ENCODE peak calls at places on chromosome 12, in six cellular contexts. One of them, this sample, is unnamed. For H3K9me3 and H3K4me1, the result is how much of the 10 kb centered on the place peaks cover.

GRCh38 chr12:106690569-106690968 is 83.9 kb upstream of the RIC8B start:
- DNase-seq in gastrocnemius medialis: no peak
- DNase-seq in GM23248: no peak
- DNase-seq in A673: no peak
- DNase-seq in fibroblast of lung: no peak
- DNase-seq in CD4-positive, alpha-beta memory T cell: no peak
- DNase-seq in this sample: no peak

GRCh38 chr12:67034110-67034879 is 234.9 kb upstream of the CAND1 start:
- DNase-seq in gastrocnemius medialis: no peak
- DNase-seq in GM23248: peak
- DNase-seq in A673: no peak
- DNase-seq in fibroblast of lung: peak
- DNase-seq in CD4-positive, alpha-beta memory T cell: no peak
- DNase-seq in this sample: no peak

GRCh38 chr12:102960766-102961487 is 3.5 kb downstream of the ASCL1 start:
- DNase-seq in gastrocnemius medialis: no peak
- DNase-seq in GM23248: no peak
- DNase-seq in A673: no peak
- DNase-seq in fibroblast of lung: no peak
- DNase-seq in CD4-positive, alpha-beta memory T cell: no peak
- DNase-seq in this sample: no peak

GRCh38 chr12:68111995-68112394 is 47.5 kb downstream of the IFNG start:
- DNase-seq in gastrocnemius medialis: no peak
- DNase-seq in GM23248: no peak
- DNase-seq in A673: no peak
- DNase-seq in fibroblast of lung: peak
- DNase-seq in CD4-positive, alpha-beta memory T cell: no peak
- DNase-seq in this sample: no peak

GRCh38 chr12:4900327-4900726 is 9.4 kb upstream of the KCNA1 start:
- DNase-seq in gastrocnemius medialis: no peak
- DNase-seq in GM23248: peak
- DNase-seq in A673: peak
- DNase-seq in fibroblast of lung: peak
- DNase-seq in CD4-positive, alpha-beta memory T cell: no peak
- DNase-seq in this sample: no peak

GRCh38 chr12:49750027-49750977 is 8.9 kb downstream of the TMBIM6 start:
- DNase-seq in gastrocnemius medialis: peak
- DNase-seq in GM23248: peak
- DNase-seq in A673: no peak
- DNase-seq in fibroblast of lung: peak
- DNase-seq in CD4-positive, alpha-beta memory T cell: peak
- DNase-seq in this sample: no peak

GRCh38 chr12:109389146-109389545 is 41.4 kb downstream of the MYO1H start:
- DNase-seq in gastrocnemius medialis: no peak
- DNase-seq in GM23248: peak
- DNase-seq in A673: peak
- DNase-seq in fibroblast of lung: no peak
- DNase-seq in CD4-positive, alpha-beta memory T cell: no peak
- DNase-seq in this sample: no peak

GRCh38 chr12:120099738-120100137 is 16.8 kb downstream of the RAB35 start:
- DNase-seq in gastrocnemius medialis: no peak
- DNase-seq in GM23248: no peak
- DNase-seq in A673: no peak
- DNase-seq in fibroblast of lung: no peak
- DNase-seq in CD4-positive, alpha-beta memory T cell: no peak
- DNase-seq in this sample: no peak

GRCh38 chr12:58247633-58248032 is 306.3 kb downstream of the ATP23 start:
- DNase-seq in gastrocnemius medialis: no peak
- DNase-seq in GM23248: peak
- DNase-seq in A673: peak
- DNase-seq in fibroblast of lung: no peak
- DNase-seq in CD4-positive, alpha-beta memory T cell: no peak
- DNase-seq in this sample: no peak

GRCh38 chr12:67981236-67982164 is 7.7 kb upstream of the IFNG-AS1 start:
- DNase-seq in gastrocnemius medialis: no peak
- DNase-seq in GM23248: peak
- DNase-seq in A673: peak
- DNase-seq in fibroblast of lung: peak
- DNase-seq in CD4-positive, alpha-beta memory T cell: no peak
- DNase-seq in this sample: no peak

GRCh38 chr12:1925125-1925963 is 6.9 kb upstream of the CACNA2D4 start:
- DNase-seq in gastrocnemius medialis: no peak
- DNase-seq in GM23248: no peak
- DNase-seq in A673: no peak
- DNase-seq in fibroblast of lung: no peak
- DNase-seq in CD4-positive, alpha-beta memory T cell: no peak
- DNase-seq in this sample: no peak

GRCh38 chr12:52139579-52140062 is 52.2 kb downstream of the KRT80 start:
- DNase-seq in gastrocnemius medialis: no peak
- DNase-seq in GM23248: peak
- DNase-seq in A673: no peak
- DNase-seq in fibroblast of lung: no peak
- DNase-seq in CD4-positive, alpha-beta memory T cell: no peak
- DNase-seq in this sample: no peak

GRCh38 chr12:22709292-22709691 is 84.3 kb downstream of the ETNK1 start:
- DNase-seq in gastrocnemius medialis: no peak
- DNase-seq in GM23248: peak
- DNase-seq in A673: peak
- DNase-seq in fibroblast of lung: no peak
- DNase-seq in CD4-positive, alpha-beta memory T cell: no peak
- DNase-seq in this sample: no peak

GRCh38 chr12:46432325-46432724 is 59.8 kb upstream of the SLC38A2 start:
- DNase-seq in gastrocnemius medialis: no peak
- DNase-seq in GM23248: peak
- DNase-seq in A673: peak
- DNase-seq in fibroblast of lung: no peak
- DNase-seq in CD4-positive, alpha-beta memory T cell: no peak
- DNase-seq in this sample: no peak

GRCh38 chr12:24903305-24904088 is 45.4 kb downstream of the BCAT1 start:
- DNase-seq in gastrocnemius medialis: no peak
- DNase-seq in GM23248: peak
- DNase-seq in A673: no peak
- DNase-seq in fibroblast of lung: peak
- DNase-seq in CD4-positive, alpha-beta memory T cell: no peak
- DNase-seq in this sample: no peak

GRCh38 chr12:56716933-56717880 is 7.9 kb downstream of the NACA start:
- DNase-seq in gastrocnemius medialis: no peak
- DNase-seq in GM23248: no peak
- DNase-seq in A673: no peak
- DNase-seq in fibroblast of lung: no peak
- DNase-seq in CD4-positive, alpha-beta memory T cell: no peak
- DNase-seq in this sample: peak

GRCh38 chr12:2351129-2351528 is 298.3 kb downstream of the CACNA1C start:
- DNase-seq in gastrocnemius medialis: no peak
- DNase-seq in GM23248: no peak
- DNase-seq in A673: no peak
- DNase-seq in fibroblast of lung: no peak
- DNase-seq in CD4-positive, alpha-beta memory T cell: no peak
- DNase-seq in this sample: no peak

GRCh38 chr12:89117448-89118034 is 234.8 kb downstream of the DUSP6 start:
- DNase-seq in gastrocnemius medialis: no peak
- DNase-seq in GM23248: no peak
- DNase-seq in A673: peak
- DNase-seq in fibroblast of lung: no peak
- DNase-seq in CD4-positive, alpha-beta memory T cell: no peak
- DNase-seq in this sample: no peak

GRCh38 chr12:101459642-101460346 is 15.3 kb upstream of the SPIC start:
- DNase-seq in gastrocnemius medialis: no peak
- DNase-seq in GM23248: peak
- DNase-seq in A673: no peak
- DNase-seq in fibroblast of lung: no peak
- DNase-seq in CD4-positive, alpha-beta memory T cell: no peak
- DNase-seq in this sample: no peak

GRCh38 chr12:50187084-50187900 is 20.1 kb upstream of the CERS5 start:
- DNase-seq in gastrocnemius medialis: no peak
- DNase-seq in GM23248: peak
- DNase-seq in A673: peak
- DNase-seq in fibroblast of lung: peak
- DNase-seq in CD4-positive, alpha-beta memory T cell: no peak
- DNase-seq in this sample: no peak

GRCh38 chr12:8018666-8019581 is 13.6 kb upstream of the FOXJ2 start:
- DNase-seq in gastrocnemius medialis: no peak
- DNase-seq in GM23248: no peak
- DNase-seq in A673: peak
- DNase-seq in fibroblast of lung: peak
- DNase-seq in CD4-positive, alpha-beta memory T cell: no peak
- DNase-seq in this sample: no peak

GRCh38 chr12:124852329-124852831 is 11.3 kb downstream of the SCARB1 start:
- DNase-seq in gastrocnemius medialis: peak
- DNase-seq in GM23248: peak
- DNase-seq in A673: no peak
- DNase-seq in fibroblast of lung: no peak
- DNase-seq in CD4-positive, alpha-beta memory T cell: no peak
- DNase-seq in this sample: no peak

GRCh38 chr12:51480978-51481377 is 56.3 kb downstream of the SLC4A8 start:
- DNase-seq in gastrocnemius medialis: no peak
- DNase-seq in GM23248: no peak
- DNase-seq in A673: no peak
- DNase-seq in fibroblast of lung: no peak
- DNase-seq in CD4-positive, alpha-beta memory T cell: no peak
- DNase-seq in this sample: no peak

GRCh38 chr12:56224954-56225353 is 812 bp downstream of the NABP2 start:
- DNase-seq in gastrocnemius medialis: no peak
- DNase-seq in GM23248: no peak
- DNase-seq in A673: no peak
- DNase-seq in fibroblast of lung: no peak
- DNase-seq in CD4-positive, alpha-beta memory T cell: no peak
- DNase-seq in this sample: no peak

GRCh38 chr12:46364777-46365580 is 7.6 kb downstream of the SLC38A2 start:
- DNase-seq in gastrocnemius medialis: peak
- DNase-seq in GM23248: peak
- DNase-seq in A673: peak
- DNase-seq in fibroblast of lung: peak
- DNase-seq in CD4-positive, alpha-beta memory T cell: no peak
- DNase-seq in this sample: no peak

GRCh38 chr12:627863-628805 is 35.1 kb downstream of the NINJ2 start:
- DNase-seq in gastrocnemius medialis: peak
- DNase-seq in GM23248: no peak
- DNase-seq in A673: no peak
- DNase-seq in fibroblast of lung: no peak
- DNase-seq in CD4-positive, alpha-beta memory T cell: no peak
- DNase-seq in this sample: no peak

GRCh38 chr12:12350868-12351463 is 924 bp upstream of the MANSC1 start:
- DNase-seq in gastrocnemius medialis: no peak
- DNase-seq in GM23248: no peak
- DNase-seq in A673: no peak
- DNase-seq in fibroblast of lung: no peak
- DNase-seq in CD4-positive, alpha-beta memory T cell: no peak
- DNase-seq in this sample: no peak
- H3K27ac ChIP-seq in gastrocnemius medialis: no peak
- H3K27ac ChIP-seq in GM23248: no peak
- H3K27ac ChIP-seq in A673: no peak
- H3K27ac ChIP-seq in fibroblast of lung: no peak
- H3K27ac ChIP-seq in CD4-positive, alpha-beta memory T cell: peak
- H3K27ac ChIP-seq in this sample: no peak

GRCh38 chr12:20426191-20426590 is 57.9 kb downstream of the PDE3A start:
- DNase-seq in gastrocnemius medialis: peak
- DNase-seq in GM23248: peak
- DNase-seq in A673: no peak
- DNase-seq in fibroblast of lung: no peak
- DNase-seq in CD4-positive, alpha-beta memory T cell: no peak
- DNase-seq in this sample: no peak

GRCh38 chr12:20420557-20420956 is 52.2 kb downstream of the PDE3A start:
- DNase-seq in gastrocnemius medialis: no peak
- DNase-seq in GM23248: no peak
- DNase-seq in A673: no peak
- DNase-seq in fibroblast of lung: no peak
- DNase-seq in CD4-positive, alpha-beta memory T cell: no peak
- DNase-seq in this sample: no peak

GRCh38 chr12:20426956-20427355 is 58.6 kb downstream of the PDE3A start:
- DNase-seq in gastrocnemius medialis: no peak
- DNase-seq in GM23248: no peak
- DNase-seq in A673: no peak
- DNase-seq in fibroblast of lung: no peak
- DNase-seq in CD4-positive, alpha-beta memory T cell: no peak
- DNase-seq in this sample: no peak

GRCh38 chr12:20421338-20421890 is 53.1 kb downstream of the PDE3A start:
- DNase-seq in gastrocnemius medialis: peak
- DNase-seq in GM23248: no peak
- DNase-seq in A673: no peak
- DNase-seq in fibroblast of lung: no peak
- DNase-seq in CD4-positive, alpha-beta memory T cell: no peak
- DNase-seq in this sample: no peak

GRCh38 chr12:20423557-20423956 is 55.2 kb downstream of the PDE3A start:
- DNase-seq in gastrocnemius medialis: no peak
- DNase-seq in GM23248: no peak
- DNase-seq in A673: no peak
- DNase-seq in fibroblast of lung: no peak
- DNase-seq in CD4-positive, alpha-beta memory T cell: no peak
- DNase-seq in this sample: no peak
- H3K9me3 ChIP-seq in gastrocnemius medialis: under half
- H3K9me3 ChIP-seq in GM23248: under half
- H3K9me3 ChIP-seq in A673: under half
- H3K9me3 ChIP-seq in fibroblast of lung: under half
- H3K9me3 ChIP-seq in CD4-positive, alpha-beta memory T cell: under half
- H3K9me3 ChIP-seq in this sample: under half

DNA sequence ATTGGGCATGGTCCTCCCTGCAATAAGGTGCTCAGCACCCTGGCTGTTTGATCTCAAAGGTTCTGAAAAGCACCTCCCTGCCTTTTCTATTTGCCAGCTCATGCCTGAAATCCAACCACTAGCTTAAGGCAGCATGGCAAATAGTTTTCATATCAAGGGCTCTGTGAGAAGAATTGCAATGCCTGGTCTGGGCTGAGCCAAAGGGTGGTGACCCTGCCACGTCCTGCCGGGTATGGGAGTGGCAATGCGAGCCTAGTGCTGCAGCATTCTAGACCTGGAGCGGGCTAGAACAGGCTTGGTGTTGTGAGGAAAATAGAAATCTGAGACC is 2.3 kb upstream of the SCNN1A start:
- DNase-seq in gastrocnemius medialis: no peak
- DNase-seq in GM23248: no peak
- DNase-seq in A673: no peak
- DNase-seq in fibroblast of lung: no peak
- DNase-seq in CD4-positive, alpha-beta memory T cell: no peak
- DNase-seq in this sample: no peak
- H3K4me1 ChIP-seq in gastrocnemius medialis: under half
- H3K4me1 ChIP-seq in GM23248: under half
- H3K4me1 ChIP-seq in A673: under half
- H3K4me1 ChIP-seq in fibroblast of lung: under half
- H3K4me1 ChIP-seq in CD4-positive, alpha-beta memory T cell: under half
- H3K4me1 ChIP-seq in this sample: under half

GRCh38 chr12:41762691-41763090 is 382.0 kb downstream of the GXYLT1 start:
- DNase-seq in gastrocnemius medialis: no peak
- DNase-seq in GM23248: no peak
- DNase-seq in A673: no peak
- DNase-seq in fibroblast of lung: no peak
- DNase-seq in CD4-positive, alpha-beta memory T cell: no peak
- DNase-seq in this sample: no peak
- H3K27ac ChIP-seq in gastrocnemius medialis: no peak
- H3K27ac ChIP-seq in GM23248: no peak
- H3K27ac ChIP-seq in A673: no peak
- H3K27ac ChIP-seq in fibroblast of lung: no peak
- H3K27ac ChIP-seq in CD4-positive, alpha-beta memory T cell: no peak
- H3K27ac ChIP-seq in this sample: no peak

GRCh38 chr12:73308079-73308478 is 1035.9 kb downstream of the TRHDE start:
- DNase-seq in gastrocnemius medialis: no peak
- DNase-seq in GM23248: no peak
- DNase-seq in A673: peak
- DNase-seq in fibroblast of lung: no peak
- DNase-seq in CD4-positive, alpha-beta memory T cell: no peak
- DNase-seq in this sample: no peak
- H3K9me3 ChIP-seq in gastrocnemius medialis: under half
- H3K9me3 ChIP-seq in GM23248: under half
- H3K9me3 ChIP-seq in A673: under half
- H3K9me3 ChIP-seq in fibroblast of lung: under half
- H3K9me3 ChIP-seq in CD4-positive, alpha-beta memory T cell: under half
- H3K9me3 ChIP-seq in this sample: under half